ENCODE peak calls at places on chromosomes 4 and X, in four cellular contexts. R is neural progenitor cell; A is CD8-positive, alpha-beta T cell; H is OCI-LY7. F is an unnamed sample.

GRCh38 chrX:134758652-134759051 is 100.4 kb upstream of the PLAC1 start:
- DNase-seq in R (no peak), A (no peak), H (no peak), F (no peak)

GRCh38 chrX:650274-650673 is 19.7 kb downstream of the SHOX start:
- DNase-seq in R (no peak), A (no peak), H (no peak), F (no peak)

GRCh38 chr4:182179105-182179504 is 64.1 kb upstream of the TENM3 start:
- DNase-seq in R (peak; percentile 87), A (no peak), H (no peak), F (peak; percentile 80)

GRCh38 chr4:140136509-140136908 is 17.5 kb downstream of the MAML3 start:
- DNase-seq in R (no peak), A (no peak), H (no peak), F (no peak)

GRCh38 chr4:83516042-83516772 is 19.7 kb upstream of the GPAT3 start:
- DNase-seq in R (no peak), A (no peak), H (no peak), F (no peak)

GRCh38 chrX:1205681-1206611 is 6.5 kb downstream of the CRLF2 start:
- DNase-seq in R (peak; percentile 94), A (peak; percentile 22), H (peak; percentile 95), F (peak; percentile 80)

GRCh38 chr4:58983887-58984286 is 1873.7 kb upstream of the IGFBP7 start:
- DNase-seq in R (no peak), A (no peak), H (no peak), F (no peak)

GRCh38 chr4:139975830-139976272 is 178.1 kb downstream of the MAML3 start:
- DNase-seq in R (no peak), A (no peak), H (peak; percentile 4), F (no peak)

GRCh38 chr4:151324449-151325319 is 721 bp downstream of the SH3D19 start:
- DNase-seq in R (peak; percentile 89), A (no peak), H (no peak), F (no peak)

GRCh38 chr4:114250439-114250891 is 271.0 kb upstream of the ARSJ start:
- DNase-seq in R (no peak), A (no peak), H (no peak), F (no peak)

GRCh38 chr4:116361782-116362181 is 723.6 kb downstream of the TRAM1L1 start:
- DNase-seq in R (no peak), A (no peak), H (no peak), F (no peak)

GRCh38 chrX:154840856-154841255 is 6.4 kb upstream of the SMIM9 start:
- DNase-seq in R (no peak), A (peak; percentile 16), H (peak; percentile 39), F (no peak)

GRCh38 chr4:131644619-131645018 is 1504.5 kb upstream of the PCDH10 start:
- DNase-seq in R (peak; percentile 64), A (no peak), H (no peak), F (peak; percentile 38)

GRCh38 chr4:152417648-152418047 is 118.2 kb downstream of the FBXW7 start:
- DNase-seq in R (peak; percentile 18), A (no peak), H (no peak), F (no peak)
- H3K9me3 ChIP-seq in R (no peaks in the 10 kb centered on the region), A (no peaks in the 10 kb centered on the region), H (no peaks in the 10 kb centered on the region), F (no peaks in the 10 kb centered on the region)

GRCh38 chr4:147360301-147360700 is 120.6 kb upstream of the EDNRA start:
- DNase-seq in R (no peak), A (no peak), H (no peak), F (no peak)
- H3K27ac ChIP-seq in R (no peak overlapping the region), A (no peak overlapping the region), H (no peak overlapping the region), F (no peak overlapping the region)

GRCh38 chr4:13523591-13524503 is 20.5 kb downstream of the NKX3-2 start:
- DNase-seq in R (no peak), A (no peak), H (no peak), F (no peak)
- H3K4me3 ChIP-seq in R (no peak overlapping the region), A (no peak overlapping the region), H (no peak overlapping the region), F (no peak overlapping the region)

GRCh38 chr4:60422440-60422839 is 777.7 kb upstream of the ADGRL3 start:
- DNase-seq in R (no peak), A (no peak), H (no peak), F (no peak)
- H3K9me3 ChIP-seq in R (no peaks in the 10 kb centered on the region), A (no peaks in the 10 kb centered on the region), H (no peaks in the 10 kb centered on the region), F (no peaks in the 10 kb centered on the region)

DNA sequence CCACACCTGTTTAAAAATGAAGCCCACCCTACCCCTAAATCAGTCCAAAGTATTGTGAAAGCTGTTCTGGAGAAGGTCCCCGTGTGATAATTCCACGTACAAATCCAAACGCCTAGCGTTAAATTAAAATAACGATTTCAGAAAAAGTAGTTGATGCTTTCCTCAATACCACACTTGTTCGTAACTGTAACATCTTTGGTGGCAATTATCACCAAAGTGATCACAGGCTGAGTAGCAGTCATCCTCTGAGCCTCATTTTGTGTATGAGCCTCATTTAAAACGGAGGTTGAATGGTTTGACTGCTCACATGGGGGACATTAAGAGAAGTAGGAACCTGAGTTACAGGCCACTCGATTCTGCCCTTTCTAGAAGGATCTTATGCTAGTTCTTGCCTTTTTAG is 92.9 kb downstream of the GEMIN8 start:
- DNase-seq in R (no peak), A (no peak), H (no peak), F (peak; percentile 35)
- H3K27ac ChIP-seq in R (no peak overlapping the region), A (no peak overlapping the region), H (no peak overlapping the region), F (peak overlapping the region; percentile 89)

GRCh38 chr4:94635172-94635571 is 122.6 kb upstream of the BMPR1B start:
- DNase-seq in R (no peak), A (no peak), H (no peak), F (no peak)
- H3K4me3 ChIP-seq in R (no peak overlapping the region), A (no peak overlapping the region), H (no peak overlapping the region), F (no peak overlapping the region)

DNA sequence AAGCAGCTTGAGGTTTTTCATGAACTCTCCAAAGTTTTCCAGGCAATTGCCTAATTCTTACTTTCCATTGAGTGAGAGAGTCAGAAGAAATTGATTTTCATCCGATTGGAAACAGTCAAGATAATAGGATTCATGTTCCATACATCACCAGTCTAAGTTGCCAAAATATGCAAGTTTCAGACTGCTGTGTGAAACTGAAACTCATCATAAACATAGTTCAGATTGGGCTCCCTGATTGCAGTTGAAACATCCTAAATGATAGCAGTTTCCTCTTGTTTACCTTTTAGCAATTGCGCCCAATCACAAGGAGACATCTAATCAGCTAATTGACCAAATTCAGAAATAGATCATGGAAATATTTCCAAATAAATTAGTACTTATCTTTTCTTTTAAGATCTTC is 56.8 kb downstream of the SPANXN4 start:
- DNase-seq in R (no peak), A (no peak), H (no peak), F (no peak)
- H3K9me3 ChIP-seq in R (peaks cover 8% of the 10 kb centered on the region), A (no peaks in the 10 kb centered on the region), H (no peaks in the 10 kb centered on the region), F (no peaks in the 10 kb centered on the region)

F was measured in SJCRH30.